ENCODE peak calls at places on chromosomes 6 and 20, in five cellular contexts. G is trophoblast cell, H is IMR-90, W is mesenchymal stem cell, Q is H1. E is an unnamed sample.

GRCh38 chr20:63360850-63361497 is at the start of gene CHRNA4:
- DNase-seq in G (no peak), H (no peak), W (no peak), Q (no peak), E (no peak)

GRCh38 chr6:45715508-45715803 is 300.2 kb downstream of the CLIC5 start:
- DNase-seq in G (no peak), H (no peak), W (no peak), Q (no peak), E (no peak)

GRCh38 chr6:16286151-16286522 is 47.8 kb downstream of the GMPR start:
- DNase-seq in G (peak), H (peak), W (peak), Q (peak), E (peak)

GRCh38 chr20:38369387-38369786 is 23.1 kb downstream of the LBP start:
- DNase-seq in G (no peak), H (no peak), W (no peak), Q (no peak), E (no peak)

GRCh38 chr6:67606905-67607828 is 1027.9 kb upstream of the ADGRB3 start:
- DNase-seq in G (no peak), H (peak), W (no peak), Q (no peak), E (no peak)

GRCh38 chr6:142009647-142010046 is 123.1 kb upstream of the GJE1 start:
- DNase-seq in G (peak), H (peak), W (peak), Q (no peak), E (no peak)

GRCh38 chr6:4394786-4395185 is 259.4 kb upstream of the ECI2 start:
- DNase-seq in G (peak), H (no peak), W (peak), Q (no peak), E (no peak)

GRCh38 chr6:152671146-152671545 is 26.6 kb upstream of the MYCT1 start:
- DNase-seq in G (no peak), H (peak), W (no peak), Q (no peak), E (no peak)

GRCh38 chr6:88380618-88381288 is 214.6 kb upstream of the CNR1 start:
- DNase-seq in G (no peak), H (no peak), W (no peak), Q (no peak), E (no peak)

GRCh38 chr6:35392773-35393672 is 50.7 kb downstream of the PPARD start:
- DNase-seq in G (no peak), H (no peak), W (no peak), Q (no peak), E (no peak)

GRCh38 chr6:31453259-31453658 is 44.7 kb upstream of the MICB start:
- DNase-seq in G (no peak), H (no peak), W (no peak), Q (no peak), E (no peak)

GRCh38 chr20:63025534-63026331 is 19.0 kb upstream of the BHLHE23 start:
- DNase-seq in G (no peak), H (peak), W (no peak), Q (no peak), E (no peak)

GRCh38 chr6:134437376-134437775 is 119.5 kb upstream of the SGK1 start:
- DNase-seq in G (peak), H (peak), W (peak), Q (no peak), E (no peak)

GRCh38 chr6:37054171-37054570 is 48.7 kb downstream of the FGD2 start:
- DNase-seq in G (no peak), H (no peak), W (no peak), Q (no peak), E (no peak)

GRCh38 chr6:3899970-3900439 is 50.8 kb downstream of the FAM50B start:
- DNase-seq in G (no peak), H (no peak), W (no peak), Q (no peak), E (no peak)

GRCh38 chr20:3433720-3434119 is 26.3 kb upstream of the DNAAF9 start:
- DNase-seq in G (no peak), H (no peak), W (no peak), Q (no peak), E (no peak)

GRCh38 chr20:57693002-57693582 is 16.7 kb downstream of the PMEPA1 start:
- DNase-seq in G (peak), H (no peak), W (no peak), Q (no peak), E (no peak)

GRCh38 chr20:62190639-62191411 is 8.0 kb downstream of the MTG2 start:
- DNase-seq in G (no peak), H (no peak), W (no peak), Q (no peak), E (no peak)

GRCh38 chr6:2522521-2522920 is 228.2 kb downstream of the MYLK4 start:
- DNase-seq in G (no peak), H (peak), W (no peak), Q (no peak), E (no peak)

GRCh38 chr6:48150701-48151100 is 39.7 kb upstream of the PTCHD4 start:
- DNase-seq in G (no peak), H (no peak), W (no peak), Q (no peak), E (no peak)

GRCh38 chr6:167551634-167552630 is 227.0 kb downstream of the TTLL2 start:
- DNase-seq in G (no peak), H (no peak), W (no peak), Q (no peak), E (no peak)
- H3K14ac ChIP-seq in G (no peak), H (no peak), W (no peak), Q (no peak), E (peak)

GRCh38 chr6:9766240-9766915 is 648.5 kb downstream of the TFAP2A start:
- DNase-seq in G (no peak), H (peak), W (peak), Q (no peak), E (no peak)
- H3K23ac ChIP-seq in G (no peak), H (peak), W (no peak), Q (no peak), E (no peak)

DNA sequence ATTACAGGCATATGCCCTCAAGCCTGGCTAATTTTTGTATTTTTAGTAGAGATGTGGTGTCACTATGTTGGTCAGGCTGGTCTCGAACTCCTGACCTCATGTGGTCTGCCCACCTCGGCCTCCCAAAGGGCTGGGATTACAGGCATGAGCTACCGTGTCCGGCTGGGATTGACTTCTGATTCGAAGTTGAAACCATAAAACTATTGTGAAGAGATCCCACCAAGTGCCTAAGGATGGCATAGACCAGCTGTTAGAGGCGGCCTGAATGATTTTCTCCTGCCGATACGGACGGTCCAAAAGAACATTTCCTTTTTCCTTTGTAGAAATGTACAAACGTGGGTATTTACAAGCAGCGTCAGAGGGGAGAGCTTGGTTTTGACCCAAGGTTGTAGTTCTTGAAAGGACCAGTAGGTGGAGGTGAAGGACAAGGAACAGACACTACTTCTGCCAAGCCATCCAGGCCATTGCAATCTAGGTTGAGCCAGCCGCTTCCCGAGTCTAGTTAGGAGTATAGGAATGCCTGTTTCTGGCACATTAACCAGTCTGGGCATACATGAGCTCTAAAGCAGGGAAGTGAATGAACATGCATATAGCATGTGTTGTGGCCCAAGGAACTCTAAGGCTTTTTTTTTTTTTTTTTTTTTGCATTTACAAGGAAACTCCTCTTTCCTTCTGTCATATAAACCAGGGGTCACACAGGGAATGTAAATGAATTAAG is 29.0 kb downstream of the MOCS3 start:
- DNase-seq in G (peak), H (peak), W (peak), Q (no peak), E (peak)
- H3K4me3 ChIP-seq in G (no peak), H (no peak), W (no peak), Q (no peak), E (no peak)

DNA sequence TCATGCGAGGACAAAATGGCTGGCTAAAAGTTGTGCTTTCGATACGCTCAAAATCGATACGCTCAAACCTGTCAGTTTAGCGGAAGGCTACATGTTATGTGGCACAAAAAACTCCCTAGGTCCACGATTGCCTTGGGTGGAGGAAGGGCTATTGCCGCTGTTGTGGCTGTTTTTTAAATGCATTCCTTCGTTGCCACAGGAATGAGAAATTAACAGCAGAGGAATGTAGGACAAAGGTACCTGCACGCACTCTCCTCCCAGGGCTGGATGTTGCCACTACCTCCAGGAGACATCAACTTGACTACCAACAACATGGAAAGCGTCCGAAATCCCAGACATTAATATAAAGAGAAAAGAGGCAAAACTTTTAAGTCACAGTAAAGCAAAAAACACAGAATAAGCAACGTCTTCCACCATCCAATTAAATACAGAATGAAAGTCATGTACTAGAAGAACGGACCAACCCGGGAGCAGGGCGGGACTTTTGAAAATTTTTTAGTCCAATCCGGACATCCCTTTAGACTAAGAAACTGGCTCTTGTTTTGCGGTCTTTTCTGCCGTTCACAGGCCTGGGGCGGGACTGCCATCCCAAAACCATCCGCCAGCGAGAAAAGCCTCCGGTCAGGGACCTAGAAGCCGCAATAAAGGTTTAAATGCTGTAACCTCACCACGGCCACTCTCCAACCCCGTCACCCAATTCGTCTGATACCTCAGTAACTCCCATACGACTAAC is 32.1 kb upstream of the HFE start:
- DNase-seq in G (peak), H (peak), W (peak), Q (peak), E (peak)
- H3K14ac ChIP-seq in G (no peak), H (peak), W (no peak), Q (no peak), E (no peak)

GRCh38 chr6:168122011-168122410 is 43.0 kb upstream of the FRMD1 start:
- DNase-seq in G (no peak), H (no peak), W (no peak), Q (no peak), E (no peak)

GRCh38 chr6:168121308-168121665 is 42.3 kb upstream of the FRMD1 start:
- DNase-seq in G (no peak), H (no peak), W (no peak), Q (no peak), E (no peak)

GRCh38 chr6:168123165-168123911 is 44.3 kb upstream of the FRMD1 start:
- DNase-seq in G (no peak), H (no peak), W (no peak), Q (no peak), E (no peak)

GRCh38 chr6:168124161-168124560 is 45.1 kb upstream of the FRMD1 start:
- DNase-seq in G (no peak), H (no peak), W (no peak), Q (no peak), E (no peak)

GRCh38 chr6:168122521-168122920 is 43.5 kb upstream of the FRMD1 start:
- DNase-seq in G (no peak), H (no peak), W (no peak), Q (no peak), E (no peak)
- H3K23ac ChIP-seq in G (no peak), H (no peak), W (no peak), Q (no peak), E (no peak)

GRCh38 chr20:48332555-48332954 is 495.2 kb downstream of the PREX1 start:
- DNase-seq in G (no peak), H (peak), W (no peak), Q (no peak), E (no peak)
- H3K4me3 ChIP-seq in G (no peak), H (no peak), W (no peak), Q (no peak), E (no peak)

DNA sequence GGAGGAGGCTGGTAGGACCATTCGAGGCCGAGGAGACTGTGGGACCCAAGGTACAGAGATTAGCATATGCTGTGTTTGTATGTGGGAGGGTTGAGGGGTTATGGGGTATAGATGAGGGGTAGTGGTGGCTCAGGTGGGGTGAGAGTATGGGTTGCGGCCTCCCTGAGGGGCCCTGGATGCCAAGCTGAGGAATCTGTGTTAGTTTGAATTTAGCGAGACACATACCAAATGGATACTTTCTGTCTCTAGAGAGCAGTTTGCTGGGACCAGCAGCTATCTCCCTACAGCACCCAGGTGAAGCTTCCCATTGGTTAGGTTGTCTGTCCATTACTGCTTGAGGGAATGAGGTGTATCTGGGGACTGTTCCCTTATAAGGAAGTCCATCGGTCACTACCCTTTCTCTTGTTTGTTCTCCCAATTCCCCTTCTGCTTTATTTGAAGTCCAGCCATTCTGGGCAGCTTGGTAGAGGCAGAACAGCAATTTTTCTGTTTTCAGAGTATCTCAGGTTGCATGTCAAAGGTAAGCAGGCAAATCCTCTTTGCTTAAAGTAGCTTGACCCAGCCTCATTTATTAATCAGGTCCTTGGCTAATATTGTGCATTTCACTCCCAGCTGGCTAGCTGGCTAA is 15.2 kb downstream of the CHMP4B start:
- DNase-seq in G (no peak), H (no peak), W (no peak), Q (no peak), E (no peak)
- H3K14ac ChIP-seq in G (no peak), H (no peak), W (no peak), Q (no peak), E (no peak)

GRCh38 chr20:47359533-47360206 is 3.2 kb upstream of the ZMYND8 start:
- DNase-seq in G (no peak), H (no peak), W (no peak), Q (no peak), E (no peak)
- H3K23ac ChIP-seq in G (no peak), H (peak), W (no peak), Q (no peak), E (no peak)

GRCh38 chr6:149809798-149810197 is 54.4 kb downstream of the LRP11 start:
- DNase-seq in G (no peak), H (no peak), W (no peak), Q (no peak), E (no peak)

DNA sequence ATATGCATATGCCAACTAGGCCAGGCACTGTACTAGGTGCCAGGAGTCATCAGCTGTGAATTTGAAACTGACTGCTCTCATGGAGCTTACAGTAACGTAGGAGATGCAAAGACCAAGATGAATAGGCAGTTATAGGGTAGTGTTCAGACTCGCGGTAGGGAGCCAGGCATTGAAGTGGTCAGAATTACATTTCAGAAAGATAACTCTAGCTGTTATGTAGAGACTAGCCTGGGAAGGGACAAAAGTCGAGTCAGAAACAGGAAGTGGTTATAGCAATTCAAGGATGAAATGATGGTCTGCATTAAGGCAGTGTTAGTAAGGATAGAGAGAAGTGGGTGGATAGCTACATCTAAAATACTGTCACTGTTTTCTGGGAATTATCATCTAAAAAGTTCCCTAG is 56.6 kb downstream of the PCMT1 start:
- DNase-seq in G (no peak), H (peak), W (no peak), Q (no peak), E (no peak)
- H3K4me3 ChIP-seq in G (no peak), H (no peak), W (no peak), Q (no peak), E (no peak)

DNA sequence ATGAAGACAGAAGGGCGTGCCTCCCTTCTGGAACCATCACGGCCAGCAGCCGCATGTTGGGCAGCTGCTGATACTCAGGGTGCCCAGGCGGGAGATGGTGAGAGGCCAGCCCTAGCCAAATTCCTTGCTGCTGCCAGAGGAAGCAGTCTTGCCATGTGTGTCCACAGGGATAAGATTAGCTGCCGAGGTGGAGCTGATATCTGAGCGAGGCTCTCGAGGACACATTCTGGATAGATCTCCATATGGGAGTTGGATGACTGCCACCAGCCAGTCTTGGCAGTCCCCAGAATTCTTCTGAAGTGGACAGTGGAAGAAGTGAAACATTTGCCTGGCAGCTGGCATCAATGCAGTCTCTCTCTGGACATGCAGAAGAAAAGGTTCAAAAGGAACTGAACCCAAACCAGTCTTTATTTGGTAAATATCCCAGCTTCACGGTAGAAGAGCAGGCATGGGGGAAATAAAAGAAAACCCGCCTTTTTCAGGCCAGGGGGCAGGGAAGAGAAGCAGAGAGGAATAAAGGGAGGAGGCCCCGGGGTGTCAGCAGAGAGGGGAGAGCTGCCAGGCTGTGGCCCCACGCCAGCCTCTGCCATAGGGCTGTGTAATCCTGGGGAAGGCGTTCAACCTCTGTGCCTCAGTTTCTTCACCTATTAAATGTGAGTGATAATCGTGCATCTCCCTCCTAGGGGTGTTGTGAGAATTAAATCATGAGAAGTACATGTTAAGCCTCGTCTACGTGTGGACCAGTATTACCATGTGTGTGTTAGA is 3.7 kb upstream of the FUCA2 start:
- DNase-seq in G (no peak), H (no peak), W (no peak), Q (no peak), E (no peak)
- H3K14ac ChIP-seq in G (no peak), H (no peak), W (no peak), Q (no peak), E (no peak)

E was measured in neuronal stem cell.